ENCODE peak calls at places on chromosomes 2 and 18, in four cellular contexts. B is kidney epithelial cell, K is HEK293T, S is ELR. F is an unnamed sample.

GRCh38 chr2:85741811-85742507 is 11.8 kb upstream of the ATOH8 start:
- DNase-seq in B (no peak), K (no peak), S (peak), F (no peak)

GRCh38 chr2:29765711-29766110 is 155.7 kb downstream of the ALK start:
- DNase-seq in B (no peak), K (no peak), S (peak), F (no peak)

GRCh38 chr2:50444286-50444685 is 587.6 kb downstream of the NRXN1 start:
- DNase-seq in B (no peak), K (peak), S (peak), F (no peak)

GRCh38 chr18:5912491-5912890 is 17.2 kb upstream of the TMEM200C start:
- DNase-seq in B (no peak), K (no peak), S (no peak), F (no peak)

GRCh38 chr2:32960647-32961403 is 14.1 kb downstream of the LTBP1 start:
- DNase-seq in B (no peak), K (no peak), S (no peak), F (no peak)

GRCh38 chr2:175892046-175892445 is 110.0 kb downstream of the LNPK start:
- DNase-seq in B (no peak), K (no peak), S (peak), F (no peak)

GRCh38 chr2:134366359-134366758 is 112.5 kb downstream of the MGAT5 start:
- DNase-seq in B (no peak), K (no peak), S (no peak), F (no peak)

GRCh38 chr2:231347081-231347480 is 48.4 kb upstream of the B3GNT7 start:
- DNase-seq in B (no peak), K (no peak), S (no peak), F (no peak)

GRCh38 chr2:224638338-224638823 is 53.2 kb upstream of the CUL3 start:
- DNase-seq in B (no peak), K (no peak), S (no peak), F (no peak)

GRCh38 chr2:53938904-53939303 is 31.9 kb downstream of the PSME4 start:
- DNase-seq in B (no peak), K (no peak), S (no peak), F (no peak)

GRCh38 chr2:152890746-152891145 is 172.3 kb downstream of the ARL6IP6 start:
- DNase-seq in B (no peak), K (no peak), S (no peak), F (no peak)

GRCh38 chr2:217204358-217204757 is 344.5 kb upstream of the TNP1 start:
- DNase-seq in B (peak), K (no peak), S (peak), F (peak)

GRCh38 chr18:7872569-7872968 is 305.5 kb downstream of the PTPRM start:
- DNase-seq in B (no peak), K (no peak), S (peak), F (no peak)

GRCh38 chr2:72747344-72747743 is 78.5 kb downstream of the EXOC6B start:
- DNase-seq in B (no peak), K (no peak), S (no peak), F (no peak)

GRCh38 chr18:75049455-75049789 is 159.5 kb downstream of the PTGR3 start:
- DNase-seq in B (no peak), K (no peak), S (no peak), F (no peak)

GRCh38 chr2:69652206-69652605 is 8.7 kb upstream of the AAK1 start:
- DNase-seq in B (peak), K (no peak), S (peak), F (peak)

GRCh38 chr2:209498574-209498973 is 74.7 kb downstream of the MAP2 start:
- DNase-seq in B (no peak), K (no peak), S (no peak), F (no peak)

GRCh38 chr18:77096031-77096371 is 36.6 kb downstream of the MBP start:
- DNase-seq in B (no peak), K (no peak), S (no peak), F (no peak)

GRCh38 chr2:149221898-149222297 is 108.5 kb upstream of the LYPD6 start:
- DNase-seq in B (no peak), K (peak), S (peak), F (no peak)

GRCh38 chr2:241835605-241836004 is 23.1 kb downstream of the PDCD1 start:
- DNase-seq in B (no peak), K (no peak), S (no peak), F (no peak)

GRCh38 chr2:193584001-193584400 is 1389.3 kb upstream of the TMEFF2 start:
- DNase-seq in B (no peak), K (peak), S (peak), F (no peak)

GRCh38 chr2:231940795-231941194 is 14.6 kb upstream of the NPPC start:
- DNase-seq in B (no peak), K (no peak), S (no peak), F (no peak)

GRCh38 chr18:79367989-79368388 is 27.7 kb upstream of the NFATC1 start:
- DNase-seq in B (no peak), K (no peak), S (no peak), F (no peak)

GRCh38 chr2:72815655-72816268 is 10.1 kb downstream of the EXOC6B start:
- DNase-seq in B (no peak), K (no peak), S (peak), F (no peak)

GRCh38 chr2:57943271-57943670 is 103.3 kb upstream of the VRK2 start:
- DNase-seq in B (no peak), K (no peak), S (peak), F (no peak)

GRCh38 chr2:159903404-159904126 is 105.6 kb upstream of the CD302 start:
- DNase-seq in B (no peak), K (no peak), S (no peak), F (no peak)

GRCh38 chr2:158457092-158457825 is 507 bp downstream of the PKP4 start:
- DNase-seq in B (no peak), K (peak), S (peak), F (no peak)